ENCODE peak calls at places on chromosome 21, in four cellular contexts. O is GM10248, C is A172, Z is H4. T is an unnamed sample.

GRCh38 chr21:25421327-25422028 is 185.8 kb downstream of the MRPL39 start:
- DNase-seq in O (peak; percentile 29), C (peak; percentile 56), Z (peak; percentile 18), T (peak; percentile 32)

GRCh38 chr21:37071561-37072238 is 1.2 kb downstream of the PIGP start:
- DNase-seq in O (peak; percentile 16), Z (peak; percentile 66), C (peak; percentile 61), T (no peak)

GRCh38 chr21:38352536-38353219 is 95.9 kb downstream of the KCNJ15 start:
- DNase-seq in O (peak; percentile 62), C (peak; percentile 74), Z (peak; percentile 76), T (peak; percentile 22)

GRCh38 chr21:45867671-45868081 is 113.9 kb upstream of the COL6A1 start:
- DNase-seq in C (no peak), O (no peak), Z (no peak), T (no peak)

GRCh38 chr21:43294194-43294902 is 125.5 kb downstream of the CRYAA start:
- DNase-seq in Z (no peak), O (no peak), C (no peak), T (no peak)

GRCh38 chr21:21345872-21346271 is 347.7 kb downstream of the NCAM2 start:
- DNase-seq in C (no peak), O (no peak), Z (no peak), T (no peak)

GRCh38 chr21:46083271-46084040 is 14.5 kb upstream of the COL6A2 start:
- DNase-seq in C (no peak), Z (no peak), O (peak; percentile 10), T (no peak)

GRCh38 chr21:18000961-18001522 is 181.9 kb upstream of the C21orf91 start:
- DNase-seq in O (no peak), C (no peak), Z (no peak), T (peak; percentile 15)

GRCh38 chr21:35619184-35619583 is 441.1 kb downstream of the SETD4 start:
- DNase-seq in C (peak; percentile 94), Z (no peak), O (no peak), T (no peak)

GRCh38 chr21:39334611-39335010 is 14.3 kb downstream of the HMGN1 start:
- DNase-seq in C (no peak), O (no peak), Z (no peak), T (no peak)

GRCh38 chr21:15682182-15682895 is 47.4 kb upstream of the USP25 start:
- DNase-seq in O (no peak), Z (peak; percentile 51), C (peak; percentile 57), T (peak; percentile 19)

GRCh38 chr21:45469273-45470086 is 64.5 kb downstream of the COL18A1 start:
- DNase-seq in C (peak; percentile 28), Z (no peak), O (no peak), T (peak; percentile 54)

GRCh38 chr21:42545745-42546144 is 32.1 kb downstream of the SLC37A1 start:
- DNase-seq in C (no peak), O (no peak), Z (no peak), T (no peak)

GRCh38 chr21:33981341-33982101 is 65.9 kb upstream of the ATP5PO start:
- DNase-seq in O (no peak), C (no peak), Z (no peak), T (no peak)

GRCh38 chr21:44932366-44933181 is 7.3 kb upstream of the SLX9 start:
- DNase-seq in Z (no peak), C (no peak), O (peak; percentile 83), T (no peak)

GRCh38 chr21:18155508-18156193 is 89.0 kb upstream of the CHODL start:
- DNase-seq in O (no peak), C (peak; percentile 3), Z (peak; percentile 80), T (peak; percentile 85)

GRCh38 chr21:45378258-45378966 is 26.6 kb upstream of the COL18A1 start:
- DNase-seq in O (no peak), C (no peak), Z (peak; percentile 77), T (peak; percentile 88)

GRCh38 chr21:23811802-23812201 is 1795.5 kb downstream of the MRPL39 start:
- DNase-seq in Z (no peak), O (no peak), C (no peak), T (no peak)

GRCh38 chr21:33230518-33231324 is 983 bp downstream of the IFNAR2 start:
- DNase-seq in Z (no peak), O (no peak), C (peak; percentile 25), T (peak; percentile 19)

GRCh38 chr21:35203093-35204021 is 154.3 kb upstream of the RUNX1 start:
- DNase-seq in O (no peak), C (peak; percentile 95), Z (peak; percentile 58), T (no peak)

GRCh38 chr21:32184485-32184884 is 94.4 kb downstream of the MIS18A start:
- DNase-seq in Z (no peak), C (no peak), O (no peak), T (no peak)

GRCh38 chr21:25515484-25516405 is 91.5 kb downstream of the MRPL39 start:
- DNase-seq in O (no peak), C (no peak), Z (peak; percentile 16), T (no peak)

GRCh38 chr21:45820171-45821091 is 161.1 kb upstream of the COL6A1 start:
- DNase-seq in C (peak; percentile 88), Z (peak; percentile 93), O (peak; percentile 89), T (peak; percentile 59)

GRCh38 chr21:32256873-32257620 is 21.8 kb downstream of the MIS18A start:
- DNase-seq in O (no peak), Z (peak; percentile 89), C (peak; percentile 85), T (peak; percentile 86)

GRCh38 chr21:45227735-45228134 is 60.0 kb downstream of the POFUT2 start:
- DNase-seq in Z (no peak), O (no peak), C (no peak), T (no peak)

GRCh38 chr21:33403786-33404571 is 766 bp downstream of the IFNGR2 start:
- DNase-seq in C (no peak), Z (no peak), O (peak; percentile 47), T (peak; percentile 46)